ENCODE peak calls at places on chromosomes 4 and X, in six cellular contexts. E is tibial nerve, S is A549, K is body of pancreas, Q is gastrocnemius medialis, R is sigmoid colon. T is an unnamed sample.

GRCh38 chrX:81900522-81900921 is 698.6 kb downstream of the SH3BGRL start:
- DNase-seq in R (no peak), E (no peak), K (no peak), S (no peak), Q (no peak), T (no peak)

GRCh38 chr4:141541851-141542250 is 94.5 kb upstream of the IL15 start:
- DNase-seq in Q (no peak), E (no peak), S (no peak), K (no peak), R (no peak), T (no peak)

GRCh38 chrX:149036086-149036485 is 469.0 kb downstream of the IDS start:
- DNase-seq in R (no peak), S (no peak), E (no peak), Q (no peak), K (no peak), T (peak)

GRCh38 chrX:8284131-8284530 is 113.1 kb upstream of the VCX2 start:
- DNase-seq in K (no peak), E (no peak), Q (no peak), S (no peak), R (no peak), T (no peak)

GRCh38 chr4:52643846-52644245 is 15.3 kb downstream of the USP46 start:
- DNase-seq in Q (peak), S (no peak), E (peak), R (peak), K (peak), T (peak)

GRCh38 chr4:2843909-2844584 is 403 bp downstream of the ADD1 start:
- DNase-seq in S (peak), K (peak), E (no peak), Q (no peak), R (peak), T (peak)

GRCh38 chr4:7295917-7296660 is 103.8 kb downstream of the SORCS2 start:
- DNase-seq in S (peak), K (peak), Q (no peak), E (no peak), R (no peak), T (peak)

GRCh38 chr4:157222764-157223145 is 2.2 kb downstream of the GRIA2 start:
- DNase-seq in S (no peak), E (no peak), K (no peak), Q (no peak), R (no peak), T (no peak)

GRCh38 chrX:154396948-154397887 is 959 bp upstream of the RPL10 start:
- DNase-seq in S (peak), Q (peak), E (peak), K (peak), R (peak), T (peak)

GRCh38 chr4:6461301-6462165 is 10.9 kb downstream of the PPP2R2C start:
- DNase-seq in Q (no peak), K (no peak), R (peak), S (no peak), E (no peak), T (peak)

GRCh38 chr4:149521611-149522010 is 294.0 kb downstream of the IQCM start:
- DNase-seq in Q (no peak), E (no peak), K (no peak), S (no peak), R (no peak), T (no peak)

GRCh38 chr4:56681158-56681848 is at the start of gene HOPX:
- DNase-seq in S (no peak), K (peak), E (no peak), R (no peak), Q (no peak), T (peak)

GRCh38 chr4:124322234-124322831 is 390.2 kb downstream of the ANKRD50 start:
- DNase-seq in Q (no peak), R (no peak), E (no peak), S (peak), K (no peak), T (no peak)

GRCh38 chr4:121950680-121951569 is 935 bp downstream of the TRPC3 start:
- DNase-seq in S (no peak), K (no peak), Q (no peak), R (peak), E (no peak), T (peak)

GRCh38 chr4:86927843-86928395 is 6.9 kb upstream of the AFF1 start:
- DNase-seq in S (peak), K (no peak), Q (peak), R (peak), E (no peak), T (no peak)

GRCh38 chr4:113760852-113761681 is 471 bp downstream of the CAMK2D start:
- DNase-seq in E (peak), K (peak), R (peak), S (peak), Q (peak), T (peak)

GRCh38 chr4:142350886-142351285 is 495.2 kb downstream of the INPP4B start:
- DNase-seq in K (no peak), S (peak), R (no peak), E (no peak), Q (no peak), T (no peak)

GRCh38 chr4:53208749-53209148 is 157.1 kb downstream of the SCFD2 start:
- DNase-seq in S (no peak), R (no peak), K (no peak), E (no peak), Q (no peak), T (no peak)

GRCh38 chr4:8866421-8866820 is 5.2 kb downstream of the HMX1 start:
- DNase-seq in S (no peak), Q (no peak), R (no peak), E (no peak), K (no peak), T (no peak)

GRCh38 chrX:1462596-1463251 is 10.0 kb upstream of the ASMTL start:
- DNase-seq in E (no peak), S (peak), R (peak), K (no peak), Q (no peak), T (peak)

GRCh38 chr4:13542577-13543042 is 1.7 kb downstream of the NKX3-2 start:
- DNase-seq in K (no peak), Q (no peak), S (no peak), E (no peak), R (peak), T (no peak)

GRCh38 chr4:81786063-81786763 is 314.5 kb upstream of the RASGEF1B start:
- DNase-seq in E (no peak), Q (no peak), S (no peak), R (no peak), K (peak), T (no peak)

GRCh38 chrX:21885568-21885967 is 29.8 kb downstream of the YY2 start:
- DNase-seq in R (no peak), E (no peak), S (no peak), K (no peak), Q (no peak), T (no peak)

GRCh38 chr4:152628128-152628527 is 51.7 kb downstream of the TMEM154 start:
- DNase-seq in E (peak), R (no peak), Q (no peak), K (no peak), S (no peak), T (no peak)

GRCh38 chr4:97923096-97923495 is 220.2 kb downstream of the STPG2 start:
- DNase-seq in R (no peak), E (no peak), Q (no peak), S (no peak), K (no peak), T (no peak)

GRCh38 chrX:50721771-50722521 is 92.0 kb downstream of the SHROOM4 start:
- DNase-seq in Q (no peak), R (no peak), E (no peak), S (no peak), K (no peak), T (no peak)

GRCh38 chr4:121397941-121398601 is 17.3 kb upstream of the QRFPR start:
- DNase-seq in K (no peak), S (no peak), R (peak), E (no peak), Q (no peak), T (no peak)

GRCh38 chrX:42832764-42833549 is 55.0 kb upstream of the PPP1R2C start:
- DNase-seq in Q (no peak), K (no peak), S (no peak), E (no peak), R (no peak), T (no peak)

GRCh38 chr4:152563209-152563608 is 27.3 kb upstream of the FBXW7 start:
- DNase-seq in K (no peak), Q (no peak), R (no peak), S (no peak), E (no peak), T (no peak)

GRCh38 chr4:112145326-112145819 is at the start of gene FAM241A:
- DNase-seq in K (peak), S (peak), Q (peak), R (peak), E (peak), T (peak)

GRCh38 chrX:148043456-148043855 is 62.3 kb downstream of the FMR1NB start:
- DNase-seq in S (no peak), Q (no peak), E (no peak), K (no peak), R (no peak), T (no peak)

GRCh38 chr4:1192493-1193205 is 20.3 kb upstream of the SPON2 start:
- DNase-seq in E (peak), Q (no peak), S (peak), K (peak), R (peak), T (peak)

DNA sequence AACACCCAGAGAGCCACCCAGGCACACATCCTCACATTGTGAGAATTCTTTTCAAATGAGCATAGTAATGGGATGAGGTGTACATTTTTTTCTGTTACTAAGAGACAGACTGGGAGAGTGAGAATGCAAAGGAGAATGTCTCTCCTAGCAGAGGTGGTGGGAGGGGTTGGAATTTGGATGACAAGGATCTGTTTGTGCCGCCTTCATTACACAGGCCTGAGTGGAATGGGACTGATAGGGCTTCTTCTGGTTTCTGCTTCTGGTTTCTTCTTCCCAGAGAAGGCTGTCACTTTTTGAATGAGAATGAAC is 55.3 kb downstream of the C4orf51 start:
- DNase-seq in R (no peak), K (no peak), Q (no peak), S (peak), E (no peak), T (no peak)
- TF ChIP-seq POLR2A in R (no peak), K (no peak), Q (no peak), S (no peak), E (no peak), T (no peak)

GRCh38 chrX:38799995-38800394 is 1.3 kb upstream of the MID1IP1 start:
- DNase-seq in K (no peak), Q (peak), E (no peak), R (no peak), S (peak), T (peak)
- TF ChIP-seq CTCF in K (no peak), Q (peak), E (peak), R (no peak), S (peak), T (peak)

DNA sequence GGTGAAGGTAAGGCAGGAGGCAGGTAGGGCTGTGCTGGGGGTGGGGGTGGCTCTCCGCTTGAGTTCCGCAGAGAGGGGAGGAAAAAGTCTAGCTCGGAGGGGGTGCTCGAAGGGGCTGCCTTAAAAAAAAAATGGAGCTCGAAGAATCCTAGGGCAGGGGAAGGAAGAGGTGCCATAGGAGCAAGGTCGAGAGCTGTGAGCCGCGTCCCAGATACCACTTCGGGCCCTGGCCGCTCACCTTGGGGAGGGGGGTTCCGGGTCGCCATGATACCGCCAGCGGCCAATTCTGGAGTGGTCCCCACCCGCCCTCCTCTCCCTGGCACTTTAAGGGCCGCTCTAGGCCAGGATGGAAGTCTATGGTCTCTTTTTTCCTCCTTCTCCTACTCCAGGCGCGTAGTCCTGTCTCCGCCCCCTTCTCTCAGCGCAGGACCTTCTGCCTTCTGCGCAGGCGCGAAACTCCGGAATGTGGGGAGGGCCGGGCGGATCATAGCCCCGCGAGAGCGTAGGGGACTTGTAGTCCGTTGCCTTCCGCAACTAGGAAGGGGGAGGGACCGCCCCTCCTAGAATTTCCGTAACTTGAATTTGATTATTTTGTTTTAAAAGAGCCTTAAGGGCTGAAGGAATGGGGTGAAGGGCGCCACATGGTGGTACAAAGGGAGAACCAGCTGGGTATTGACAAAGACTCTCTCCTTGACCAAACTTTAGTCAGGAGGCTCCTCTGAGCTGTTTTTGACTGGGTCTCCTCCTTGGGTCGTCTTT is at the start of gene FUNDC1:
- DNase-seq in K (peak), S (peak), E (peak), Q (peak), R (peak), T (peak)
- TF ChIP-seq POLR2A in K (peak), S (peak), E (no peak), Q (peak), R (no peak), T (no peak)

DNA sequence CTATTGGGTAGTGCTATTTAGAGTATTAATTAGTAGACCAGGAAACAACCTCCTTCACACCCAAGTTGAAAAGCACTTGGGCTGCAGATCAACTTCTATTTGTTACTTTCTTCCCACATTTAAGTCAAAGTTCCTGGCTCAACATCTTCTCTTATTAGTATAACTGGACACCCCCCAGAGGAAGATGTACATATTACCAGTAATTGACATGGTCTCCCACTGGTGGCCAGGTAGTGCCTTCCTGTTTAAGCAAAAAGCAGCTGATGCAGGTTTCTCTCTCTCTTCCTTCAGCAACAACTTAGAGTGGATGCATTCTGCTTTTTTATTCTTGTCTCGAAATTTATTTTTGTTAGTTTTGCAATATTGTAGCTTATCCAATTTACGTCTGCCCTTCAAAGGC is 438.1 kb downstream of the GBA3 start:
- DNase-seq in S (peak), K (no peak), E (no peak), Q (no peak), R (no peak), T (no peak)
- TF ChIP-seq CTCF in S (no peak), K (no peak), E (no peak), Q (no peak), R (no peak), T (no peak)

GRCh38 chr4:185190001-185190856 is 13.6 kb downstream of the CFAP97 start:
- DNase-seq in E (no peak), R (no peak), Q (no peak), S (no peak), K (no peak), T (no peak)
- TF ChIP-seq POLR2A in E (no peak), R (no peak), Q (no peak), S (no peak), K (no peak), T (no peak)

GRCh38 chr4:11623726-11624037 is 195.0 kb upstream of the HS3ST1 start:
- DNase-seq in Q (no peak), S (peak), E (no peak), R (no peak), K (peak), T (peak)
- TF ChIP-seq CTCF in Q (no peak), S (peak), E (no peak), R (no peak), K (no peak), T (no peak)

DNA sequence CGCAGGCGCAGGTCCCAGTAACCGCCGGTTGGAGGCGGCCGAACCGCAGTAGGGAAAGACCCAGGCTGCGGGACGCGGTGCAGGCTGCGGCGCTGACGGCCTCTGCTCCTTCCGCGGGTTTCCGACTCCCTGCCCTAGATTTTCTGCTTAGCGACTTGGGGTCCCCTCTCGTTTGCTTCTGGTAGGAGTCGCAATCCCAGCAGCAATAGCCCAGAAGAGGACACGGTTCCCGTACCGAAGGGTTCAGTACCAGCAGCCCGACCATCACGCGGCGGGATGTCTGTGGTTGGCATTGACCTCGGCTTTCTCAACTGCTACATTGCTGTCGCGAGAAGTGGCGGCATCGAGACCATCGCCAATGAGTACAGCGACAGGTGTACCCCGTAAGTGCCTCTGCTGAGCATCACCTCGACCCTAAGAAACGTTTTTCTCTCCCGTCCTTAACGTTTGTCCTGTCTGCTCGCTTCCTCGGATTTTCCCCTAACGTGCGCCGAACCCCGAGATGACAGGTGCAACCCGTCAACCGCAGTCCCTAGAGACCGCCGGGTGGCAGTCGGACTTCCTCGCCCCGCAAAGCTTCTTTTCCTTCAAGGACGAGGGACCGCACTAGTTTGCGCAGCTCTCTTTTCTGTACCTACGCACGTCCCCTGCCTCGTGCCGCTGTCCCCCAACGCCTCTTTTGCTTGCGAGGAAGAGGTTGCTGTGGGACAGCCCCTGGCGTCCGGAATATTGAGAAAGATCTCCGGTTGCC is at the start of gene HSPA4L:
- DNase-seq in K (no peak), R (peak), Q (peak), E (peak), S (peak), T (peak)
- TF ChIP-seq POLR2A in K (peak), R (peak), Q (peak), E (peak), S (peak), T (peak)

GRCh38 chr4:154348657-154349056 is 142.9 kb downstream of the DCHS2 start:
- DNase-seq in R (no peak), S (no peak), E (no peak), K (no peak), Q (no peak), T (no peak)
- TF ChIP-seq CTCF in R (no peak), S (no peak), E (no peak), K (no peak), Q (no peak), T (no peak)

GRCh38 chr4:186831574-186831973 is 107.9 kb upstream of the FAT1 start:
- DNase-seq in K (no peak), S (no peak), Q (no peak), E (no peak), R (no peak), T (no peak)
- TF ChIP-seq POLR2A in K (no peak), S (no peak), Q (no peak), E (no peak), R (no peak), T (no peak)

GRCh38 chrX:83260288-83260687 is 247.8 kb upstream of the POU3F4 start:
- DNase-seq in S (no peak), E (no peak), Q (no peak), K (no peak), R (no peak), T (no peak)
- TF ChIP-seq CTCF in S (no peak), E (no peak), Q (no peak), K (no peak), R (no peak), T (no peak)